ENCODE peak calls at places on chromosomes 12 and 14, in five cellular contexts. D, R, Y, B and V are unnamed samples. For H3K27me3, the result is how much of the 10 kb centered on the place peaks cover.

GRCh38 chr12:25590021-25590721 is 37.1 kb upstream of the LMNTD1 start:
- DNase-seq in D (no peak), R (no peak), Y (no peak), B (no peak), V (no peak)

GRCh38 chr14:94376108-94376975 is 12.1 kb downstream of the SERPINA1 start:
- DNase-seq in D (no peak), R (no peak), Y (no peak), B (no peak), V (no peak)

GRCh38 chr14:65866906-65867305 is 454.4 kb downstream of the FUT8 start:
- DNase-seq in D (no peak), R (no peak), Y (peak), B (no peak), V (no peak)

GRCh38 chr14:75857199-75857598 is 124.6 kb downstream of the TGFB3 start:
- DNase-seq in D (no peak), R (no peak), Y (no peak), B (no peak), V (no peak)

GRCh38 chr12:47755655-47756562 is 2.8 kb downstream of the RAPGEF3 start:
- DNase-seq in D (no peak), R (no peak), Y (no peak), B (no peak), V (no peak)

GRCh38 chr12:123928274-123928865 is 44.3 kb downstream of the CCDC92 start:
- DNase-seq in D (no peak), R (no peak), Y (no peak), B (no peak), V (no peak)

GRCh38 chr14:68634346-68634745 is 158.5 kb downstream of the ZFP36L1 start:
- DNase-seq in D (no peak), R (no peak), Y (no peak), B (no peak), V (peak)

GRCh38 chr12:110345176-110345651 is 58.3 kb downstream of the ANAPC7 start:
- DNase-seq in D (no peak), R (no peak), Y (peak), B (no peak), V (no peak)

GRCh38 chr12:27541031-27541719 is 17.2 kb downstream of the PPFIBP1 start:
- DNase-seq in D (no peak), R (no peak), Y (no peak), B (no peak), V (no peak)

GRCh38 chr12:79689477-79690155 is 1.1 kb downstream of the PAWR start:
- DNase-seq in D (no peak), R (no peak), Y (peak), B (no peak), V (peak)

GRCh38 chr12:64737539-64737938 is 21.7 kb downstream of the GNS start:
- DNase-seq in D (no peak), R (peak), Y (no peak), B (no peak), V (no peak)

GRCh38 chr12:108597559-108598471 is at the start of gene TMEM119:
- DNase-seq in D (no peak), R (no peak), Y (peak), B (peak), V (peak)

GRCh38 chr14:79631276-79631675 is 580.0 kb downstream of the DIO2 start:
- DNase-seq in D (no peak), R (no peak), Y (no peak), B (no peak), V (no peak)

DNA sequence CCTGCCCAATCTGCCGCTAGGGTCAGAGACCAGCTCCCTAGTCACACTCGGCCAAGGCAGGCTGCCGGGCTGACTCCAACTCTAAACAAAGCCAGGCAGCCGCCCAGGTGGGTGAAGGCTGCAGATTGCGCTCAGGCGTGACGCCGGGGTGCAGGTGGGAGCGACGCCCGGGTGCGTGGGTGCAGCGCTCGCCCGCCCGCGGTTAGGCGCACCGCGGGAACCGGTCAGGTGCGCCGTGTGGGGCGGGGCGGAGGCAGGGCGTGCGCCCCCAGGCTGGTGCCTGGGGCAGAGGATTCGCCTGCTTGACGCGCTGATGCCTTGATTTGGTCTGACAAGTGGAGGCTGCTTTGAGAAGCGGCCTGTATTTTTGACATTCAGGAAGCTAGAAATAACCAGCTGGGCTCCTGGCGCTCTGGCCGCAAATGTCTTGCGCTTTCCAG is 126.7 kb upstream of the HIF1A start:
- DNase-seq in D (no peak), R (no peak), Y (no peak), B (peak), V (no peak)
- H3K4me3 ChIP-seq in D (peak), R (peak), Y (no peak), B (peak), V (no peak)

GRCh38 chr14:61178226-61179060 is 102.7 kb downstream of the TMEM30B start:
- DNase-seq in D (peak), R (peak), Y (peak), B (no peak), V (peak)
- H3K27me3 ChIP-seq in D (under half), R (under half), Y (under half), B (under half), V (under half)

DNA sequence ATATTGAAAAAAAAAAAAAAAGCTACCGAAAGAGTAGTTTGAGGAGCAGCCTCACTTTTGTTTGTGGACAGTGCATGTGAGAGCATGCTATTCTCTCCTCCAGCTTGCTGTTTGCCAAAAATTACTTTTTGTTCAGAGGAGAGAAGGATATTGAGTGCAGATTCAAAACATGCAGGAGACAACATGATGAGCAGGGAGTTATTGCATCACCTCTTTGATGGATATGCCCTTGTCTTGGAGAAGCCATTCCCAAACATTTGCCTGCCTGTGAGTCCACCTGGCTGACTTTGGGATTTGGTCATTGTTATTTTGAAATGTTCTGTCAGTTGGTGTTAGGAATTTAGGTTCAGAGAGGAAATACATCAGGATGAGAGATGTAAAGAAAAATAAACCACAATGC is 2.4 kb downstream of the C12orf75 start:
- DNase-seq in D (no peak), R (no peak), Y (no peak), B (no peak), V (no peak)
- H3K4me3 ChIP-seq in D (peak), R (no peak), Y (no peak), B (no peak), V (no peak)

DNA sequence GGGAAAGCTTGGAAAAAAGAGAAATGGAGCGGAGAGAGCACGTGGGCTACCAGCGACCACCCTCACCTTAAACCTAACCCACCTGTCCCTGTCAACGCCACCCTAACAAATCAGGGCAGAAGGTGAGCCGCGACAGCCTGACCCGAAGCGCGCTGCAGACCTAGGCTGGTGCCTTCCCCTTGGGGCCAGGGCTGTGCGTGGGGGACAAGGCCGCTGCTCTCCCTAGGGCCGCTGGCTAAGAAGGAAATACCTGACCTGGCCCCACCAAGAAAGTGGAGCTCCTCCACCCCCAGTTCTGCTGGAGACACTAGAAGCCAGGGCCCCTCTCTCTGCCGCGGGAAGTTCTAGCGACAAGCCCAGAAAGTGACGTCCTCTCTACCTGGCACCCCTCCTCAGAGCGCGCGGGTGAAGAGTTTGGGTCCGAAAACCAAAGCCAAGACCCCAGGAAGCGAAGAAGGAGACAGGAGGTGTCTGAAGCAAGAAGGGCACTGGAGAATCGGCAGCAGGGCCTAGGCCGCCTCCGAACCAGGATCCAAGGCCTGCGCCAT is 7.5 kb downstream of the SIX1 start:
- DNase-seq in D (no peak), R (no peak), Y (no peak), B (no peak), V (no peak)
- H3K27me3 ChIP-seq in D (under half), R (under half), Y (half or more), B (half or more), V (under half)

GRCh38 chr12:90086281-90086680 is 377.6 kb upstream of the ATP2B1 start:
- DNase-seq in D (no peak), R (no peak), Y (no peak), B (no peak), V (no peak)
- H3K4me3 ChIP-seq in D (no peak), R (no peak), Y (no peak), B (no peak), V (no peak)

GRCh38 chr12:59317598-59317997 is 278.2 kb upstream of the SLC16A7 start:
- DNase-seq in D (no peak), R (no peak), Y (no peak), B (no peak), V (no peak)

GRCh38 chr12:59322473-59322872 is 273.4 kb upstream of the SLC16A7 start:
- DNase-seq in D (no peak), R (no peak), Y (no peak), B (no peak), V (peak)

GRCh38 chr12:59320112-59320511 is 275.7 kb upstream of the SLC16A7 start:
- DNase-seq in D (no peak), R (no peak), Y (no peak), B (no peak), V (no peak)

GRCh38 chr12:59318940-59319339 is 276.9 kb upstream of the SLC16A7 start:
- DNase-seq in D (no peak), R (no peak), Y (no peak), B (no peak), V (no peak)

DNA sequence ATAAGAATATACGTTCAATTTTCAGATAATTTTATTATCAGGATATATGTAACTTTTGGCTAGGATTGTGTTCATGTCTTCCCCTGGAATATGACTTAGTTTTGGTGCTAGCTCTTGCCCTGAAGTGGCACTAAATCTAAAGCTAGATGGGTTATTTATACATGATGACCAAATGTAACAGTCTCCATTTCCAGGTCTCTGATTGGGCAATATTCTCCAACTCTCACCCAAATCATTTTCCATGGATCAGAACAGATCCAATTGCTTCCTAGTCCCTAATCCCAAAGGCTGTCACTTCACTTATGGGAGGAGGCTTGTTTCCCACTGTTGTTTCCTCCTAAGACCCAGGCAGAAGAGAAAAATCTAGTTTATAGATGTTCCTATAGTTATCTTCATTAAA is 274.6 kb upstream of the SLC16A7 start:
- DNase-seq in D (no peak), R (no peak), Y (no peak), B (no peak), V (no peak)
- H3K27me3 ChIP-seq in D (under half), R (under half), Y (under half), B (under half), V (under half)

GRCh38 chr14:73014105-73014504 is 12.8 kb downstream of the ZFYVE1 start:
- DNase-seq in D (no peak), R (no peak), Y (no peak), B (no peak), V (no peak)
- H3K4me3 ChIP-seq in D (no peak), R (no peak), Y (no peak), B (no peak), V (no peak)

GRCh38 chr12:125186471-125187147 is 121.4 kb downstream of the AACS start:
- DNase-seq in D (no peak), R (no peak), Y (no peak), B (no peak), V (no peak)

GRCh38 chr12:125185740-125186470 is 120.7 kb downstream of the AACS start:
- DNase-seq in D (no peak), R (peak), Y (peak), B (peak), V (no peak)

GRCh38 chr12:125185311-125185739 is 120.1 kb downstream of the AACS start:
- DNase-seq in D (no peak), R (no peak), Y (no peak), B (no peak), V (no peak)

GRCh38 chr12:125187780-125188741 is 122.8 kb downstream of the AACS start:
- DNase-seq in D (no peak), R (no peak), Y (no peak), B (no peak), V (no peak)

DNA sequence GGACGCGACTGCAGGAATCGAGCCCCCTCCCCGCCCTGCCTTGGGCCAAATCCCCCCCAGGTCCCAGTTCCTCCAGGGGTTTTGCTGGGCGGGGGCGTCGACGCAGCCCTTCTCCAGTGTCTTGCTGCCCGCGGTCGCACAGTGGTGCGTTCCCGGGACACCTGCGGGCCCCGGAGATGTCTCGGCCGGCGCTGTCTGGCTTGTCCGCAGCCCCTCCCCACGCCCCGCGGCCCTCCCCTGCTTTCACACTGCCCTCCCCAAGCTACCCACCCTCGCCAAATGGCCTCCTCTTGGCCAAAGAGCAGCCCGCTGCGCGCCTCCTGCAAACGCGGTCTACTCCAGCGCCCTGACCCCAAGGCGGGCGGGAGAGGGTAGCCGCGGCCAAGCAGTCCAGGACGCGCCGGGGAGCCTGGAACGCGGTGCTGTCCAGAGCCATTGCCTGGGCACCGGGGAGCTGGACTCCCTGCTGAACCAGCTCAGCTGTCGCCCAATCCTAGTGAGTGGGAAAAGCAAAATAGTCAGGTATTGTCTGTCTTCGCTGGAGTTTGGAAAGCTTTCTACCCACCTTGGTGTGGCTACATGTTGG is 122.0 kb downstream of the AACS start:
- DNase-seq in D (no peak), R (no peak), Y (no peak), B (no peak), V (no peak)
- H3K27me3 ChIP-seq in D (under half), R (under half), Y (half or more), B (under half), V (under half)